ENCODE peak calls at places on chromosomes 5 and 9, in ten cellular contexts. One of them, this sample, is unnamed. For H3K4me1, the result is how much of the 10 kb centered on the place peaks cover.

GRCh38 chr5:88607492-88607891 is 275.5 kb downstream of the MEF2C start:
- DNase-seq in Panc1: no peak
- DNase-seq in neuronal stem cell: no peak
- DNase-seq in transverse colon: no peak
- DNase-seq in heart left ventricle: no peak
- DNase-seq in astrocyte: no peak
- DNase-seq in psoas muscle: no peak
- DNase-seq in tibial nerve: no peak
- DNase-seq in uterus: no peak
- DNase-seq in HCT116: no peak
- DNase-seq in this sample: no peak

GRCh38 chr9:72894342-72894741 is 58.5 kb downstream of the ALDH1A1 start:
- DNase-seq in Panc1: no peak
- DNase-seq in neuronal stem cell: peak
- DNase-seq in transverse colon: no peak
- DNase-seq in heart left ventricle: no peak
- DNase-seq in astrocyte: peak
- DNase-seq in psoas muscle: no peak
- DNase-seq in tibial nerve: no peak
- DNase-seq in uterus: no peak
- DNase-seq in HCT116: no peak
- DNase-seq in this sample: no peak

GRCh38 chr5:177537389-177538361 is 16.7 kb downstream of the FAM193B start:
- DNase-seq in Panc1: no peak
- DNase-seq in neuronal stem cell: no peak
- DNase-seq in transverse colon: peak
- DNase-seq in heart left ventricle: no peak
- DNase-seq in astrocyte: peak
- DNase-seq in psoas muscle: peak
- DNase-seq in tibial nerve: no peak
- DNase-seq in uterus: peak
- DNase-seq in HCT116: no peak
- DNase-seq in this sample: peak

GRCh38 chr5:150758534-150759333 is at the start of gene DCTN4:
- DNase-seq in Panc1: peak
- DNase-seq in neuronal stem cell: peak
- DNase-seq in transverse colon: peak
- DNase-seq in heart left ventricle: peak
- DNase-seq in astrocyte: peak
- DNase-seq in psoas muscle: peak
- DNase-seq in tibial nerve: peak
- DNase-seq in uterus: peak
- DNase-seq in HCT116: peak
- DNase-seq in this sample: peak

GRCh38 chr5:91983869-91984268 is 600.8 kb upstream of the ARRDC3 start:
- DNase-seq in Panc1: no peak
- DNase-seq in neuronal stem cell: no peak
- DNase-seq in transverse colon: no peak
- DNase-seq in heart left ventricle: no peak
- DNase-seq in astrocyte: peak
- DNase-seq in psoas muscle: no peak
- DNase-seq in tibial nerve: no peak
- DNase-seq in uterus: no peak
- DNase-seq in HCT116: no peak
- DNase-seq in this sample: no peak

GRCh38 chr5:123134653-123135181 is 45.7 kb downstream of the PRDM6 start:
- DNase-seq in Panc1: no peak
- DNase-seq in neuronal stem cell: no peak
- DNase-seq in transverse colon: no peak
- DNase-seq in heart left ventricle: no peak
- DNase-seq in astrocyte: no peak
- DNase-seq in psoas muscle: no peak
- DNase-seq in tibial nerve: no peak
- DNase-seq in uterus: no peak
- DNase-seq in HCT116: no peak
- DNase-seq in this sample: no peak

GRCh38 chr5:149561848-149562247 is 10.6 kb upstream of the CSNK1A1 start:
- DNase-seq in Panc1: peak
- DNase-seq in neuronal stem cell: no peak
- DNase-seq in transverse colon: no peak
- DNase-seq in heart left ventricle: no peak
- DNase-seq in astrocyte: peak
- DNase-seq in psoas muscle: no peak
- DNase-seq in tibial nerve: no peak
- DNase-seq in uterus: no peak
- DNase-seq in HCT116: peak
- DNase-seq in this sample: no peak

GRCh38 chr5:170501361-170501760 is 2.5 kb upstream of the KCNIP1 start:
- DNase-seq in Panc1: no peak
- DNase-seq in neuronal stem cell: no peak
- DNase-seq in transverse colon: no peak
- DNase-seq in heart left ventricle: no peak
- DNase-seq in astrocyte: no peak
- DNase-seq in psoas muscle: no peak
- DNase-seq in tibial nerve: no peak
- DNase-seq in uterus: no peak
- DNase-seq in HCT116: no peak
- DNase-seq in this sample: no peak

GRCh38 chr9:81613002-81613750 is 76.2 kb downstream of the TLE1 start:
- DNase-seq in Panc1: no peak
- DNase-seq in neuronal stem cell: no peak
- DNase-seq in transverse colon: peak
- DNase-seq in heart left ventricle: no peak
- DNase-seq in astrocyte: no peak
- DNase-seq in psoas muscle: peak
- DNase-seq in tibial nerve: peak
- DNase-seq in uterus: peak
- DNase-seq in HCT116: no peak
- DNase-seq in this sample: no peak

GRCh38 chr5:16550316-16550952 is 66.4 kb downstream of the RETREG1 start:
- DNase-seq in Panc1: peak
- DNase-seq in neuronal stem cell: no peak
- DNase-seq in transverse colon: peak
- DNase-seq in heart left ventricle: no peak
- DNase-seq in astrocyte: peak
- DNase-seq in psoas muscle: no peak
- DNase-seq in tibial nerve: no peak
- DNase-seq in uterus: no peak
- DNase-seq in HCT116: peak
- DNase-seq in this sample: no peak

GRCh38 chr5:60092671-60093422 is 199.3 kb upstream of the PDE4D start:
- DNase-seq in Panc1: no peak
- DNase-seq in neuronal stem cell: no peak
- DNase-seq in transverse colon: no peak
- DNase-seq in heart left ventricle: no peak
- DNase-seq in astrocyte: peak
- DNase-seq in psoas muscle: no peak
- DNase-seq in tibial nerve: no peak
- DNase-seq in uterus: no peak
- DNase-seq in HCT116: no peak
- DNase-seq in this sample: no peak

GRCh38 chr5:169416583-169417196 is 115.8 kb upstream of the SLIT3 start:
- DNase-seq in Panc1: no peak
- DNase-seq in neuronal stem cell: no peak
- DNase-seq in transverse colon: peak
- DNase-seq in heart left ventricle: peak
- DNase-seq in astrocyte: peak
- DNase-seq in psoas muscle: peak
- DNase-seq in tibial nerve: peak
- DNase-seq in uterus: peak
- DNase-seq in HCT116: no peak
- DNase-seq in this sample: no peak

GRCh38 chr5:35415305-35415704 is 185.0 kb upstream of the PRLR start:
- DNase-seq in Panc1: no peak
- DNase-seq in neuronal stem cell: no peak
- DNase-seq in transverse colon: no peak
- DNase-seq in heart left ventricle: no peak
- DNase-seq in astrocyte: no peak
- DNase-seq in psoas muscle: no peak
- DNase-seq in tibial nerve: no peak
- DNase-seq in uterus: no peak
- DNase-seq in HCT116: no peak
- DNase-seq in this sample: no peak

GRCh38 chr5:35416217-35416988 is 186.1 kb upstream of the PRLR start:
- DNase-seq in Panc1: no peak
- DNase-seq in neuronal stem cell: no peak
- DNase-seq in transverse colon: no peak
- DNase-seq in heart left ventricle: no peak
- DNase-seq in astrocyte: no peak
- DNase-seq in psoas muscle: no peak
- DNase-seq in tibial nerve: no peak
- DNase-seq in uterus: no peak
- DNase-seq in HCT116: no peak
- DNase-seq in this sample: no peak

GRCh38 chr5:35420200-35420599 is 189.9 kb upstream of the PRLR start:
- DNase-seq in Panc1: no peak
- DNase-seq in neuronal stem cell: no peak
- DNase-seq in transverse colon: no peak
- DNase-seq in heart left ventricle: no peak
- DNase-seq in astrocyte: no peak
- DNase-seq in psoas muscle: no peak
- DNase-seq in tibial nerve: no peak
- DNase-seq in uterus: no peak
- DNase-seq in HCT116: no peak
- DNase-seq in this sample: no peak

GRCh38 chr5:35417040-35417439 is 186.8 kb upstream of the PRLR start:
- DNase-seq in Panc1: no peak
- DNase-seq in neuronal stem cell: no peak
- DNase-seq in transverse colon: no peak
- DNase-seq in heart left ventricle: no peak
- DNase-seq in astrocyte: no peak
- DNase-seq in psoas muscle: no peak
- DNase-seq in tibial nerve: no peak
- DNase-seq in uterus: no peak
- DNase-seq in HCT116: no peak
- DNase-seq in this sample: no peak
- H3K4me1 ChIP-seq in Panc1: under half
- H3K4me1 ChIP-seq in neuronal stem cell: under half
- H3K4me1 ChIP-seq in transverse colon: under half
- H3K4me1 ChIP-seq in heart left ventricle: under half
- H3K4me1 ChIP-seq in astrocyte: under half
- H3K4me1 ChIP-seq in psoas muscle: under half
- H3K4me1 ChIP-seq in tibial nerve: under half
- H3K4me1 ChIP-seq in uterus: under half
- H3K4me1 ChIP-seq in HCT116: under half
- H3K4me1 ChIP-seq in this sample: under half

DNA sequence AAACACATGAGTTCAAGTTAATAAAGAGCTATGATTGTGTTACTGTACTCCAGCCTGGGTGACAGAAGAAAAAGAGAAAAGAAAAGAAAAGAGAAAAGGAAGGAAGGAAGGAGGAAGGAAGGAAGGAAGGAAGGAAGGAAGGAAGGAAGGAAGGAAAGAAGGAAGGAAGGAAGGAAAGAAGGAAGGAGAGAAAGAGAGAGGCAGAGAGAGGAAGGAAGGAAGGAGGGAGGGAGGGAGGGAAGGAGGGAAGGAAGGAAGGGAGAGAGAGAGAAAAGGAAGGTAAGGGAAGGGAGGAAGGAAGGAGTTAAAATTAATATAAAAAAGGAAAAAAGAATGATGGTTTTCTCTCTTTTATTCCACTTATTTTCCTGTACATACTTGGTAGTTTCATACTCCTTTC is 89.5 kb upstream of the ZBTB43 start:
- DNase-seq in Panc1: no peak
- DNase-seq in neuronal stem cell: no peak
- DNase-seq in transverse colon: no peak
- DNase-seq in heart left ventricle: no peak
- DNase-seq in astrocyte: no peak
- DNase-seq in psoas muscle: no peak
- DNase-seq in tibial nerve: no peak
- DNase-seq in uterus: no peak
- DNase-seq in HCT116: no peak
- DNase-seq in this sample: no peak
- H3K27ac ChIP-seq in Panc1: no peak
- H3K27ac ChIP-seq in neuronal stem cell: no peak
- H3K27ac ChIP-seq in transverse colon: no peak
- H3K27ac ChIP-seq in heart left ventricle: no peak
- H3K27ac ChIP-seq in astrocyte: no peak
- H3K27ac ChIP-seq in psoas muscle: no peak
- H3K27ac ChIP-seq in tibial nerve: no peak
- H3K27ac ChIP-seq in uterus: no peak
- H3K27ac ChIP-seq in HCT116: no peak
- H3K27ac ChIP-seq in this sample: no peak

DNA sequence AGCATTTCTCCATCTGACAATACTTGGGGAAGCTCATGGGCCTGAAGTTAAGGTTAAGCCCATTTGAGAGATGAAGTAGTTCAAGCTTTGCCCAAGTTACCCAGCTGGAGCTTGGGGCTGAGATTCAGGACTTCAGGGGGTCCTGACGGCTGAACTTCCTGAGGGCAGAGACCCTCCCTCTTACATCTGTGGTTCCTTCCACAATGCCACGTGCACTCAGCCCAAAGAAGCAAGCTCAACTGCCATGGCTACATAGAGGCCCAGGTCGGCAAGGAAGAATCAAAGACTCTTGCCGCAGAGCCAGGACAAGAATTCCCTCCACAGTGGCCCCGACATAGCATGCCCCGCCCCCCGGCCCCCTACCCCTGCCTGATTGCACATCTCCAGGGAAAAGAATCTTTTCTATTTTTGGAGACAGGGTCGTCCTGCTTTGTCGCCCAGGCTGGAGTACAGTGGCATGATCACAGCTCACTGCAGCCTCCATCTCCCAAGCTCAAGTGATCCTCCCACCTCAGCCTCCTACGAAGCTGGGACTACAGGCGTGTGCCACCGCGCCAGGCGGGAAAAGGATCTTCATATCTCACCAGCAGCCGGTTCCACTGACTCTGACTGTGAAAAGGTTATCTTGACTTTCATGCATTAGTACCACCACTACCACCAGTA is 9.2 kb downstream of the PHF19 start:
- DNase-seq in Panc1: no peak
- DNase-seq in neuronal stem cell: no peak
- DNase-seq in transverse colon: no peak
- DNase-seq in heart left ventricle: no peak
- DNase-seq in astrocyte: no peak
- DNase-seq in psoas muscle: no peak
- DNase-seq in tibial nerve: no peak
- DNase-seq in uterus: no peak
- DNase-seq in HCT116: no peak
- DNase-seq in this sample: no peak
- H3K4me3 ChIP-seq in Panc1: peak
- H3K4me3 ChIP-seq in neuronal stem cell: no peak
- H3K4me3 ChIP-seq in transverse colon: no peak
- H3K4me3 ChIP-seq in heart left ventricle: peak
- H3K4me3 ChIP-seq in astrocyte: no peak
- H3K4me3 ChIP-seq in psoas muscle: peak
- H3K4me3 ChIP-seq in tibial nerve: peak
- H3K4me3 ChIP-seq in uterus: peak
- H3K4me3 ChIP-seq in HCT116: peak
- H3K4me3 ChIP-seq in this sample: peak

DNA sequence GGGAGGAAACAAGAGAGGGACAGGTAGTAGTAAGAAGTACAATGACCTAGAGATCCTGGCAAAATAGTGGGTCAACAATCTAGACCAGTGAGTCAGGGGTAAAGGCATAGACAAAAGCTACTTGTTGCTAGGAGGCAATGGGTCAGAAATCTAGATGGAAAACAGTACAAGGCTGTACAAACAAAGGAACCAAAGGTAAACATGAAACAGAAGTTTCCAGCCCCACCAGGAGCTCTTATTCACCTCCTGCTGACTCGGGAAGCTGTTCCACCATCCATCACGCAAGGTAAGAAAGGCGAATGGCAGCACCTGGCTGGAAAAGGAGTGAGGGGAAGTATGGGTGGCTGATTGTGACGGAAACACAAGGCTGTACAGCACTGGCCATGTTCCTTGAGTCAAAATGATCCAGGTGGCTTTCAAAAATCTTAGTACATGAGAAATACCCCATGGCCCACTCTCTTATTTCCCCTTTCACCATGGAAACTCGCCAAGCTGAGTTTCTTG is 70.5 kb upstream of the RAI14 start:
- DNase-seq in Panc1: peak
- DNase-seq in neuronal stem cell: no peak
- DNase-seq in transverse colon: no peak
- DNase-seq in heart left ventricle: no peak
- DNase-seq in astrocyte: peak
- DNase-seq in psoas muscle: no peak
- DNase-seq in tibial nerve: no peak
- DNase-seq in uterus: no peak
- DNase-seq in HCT116: no peak
- DNase-seq in this sample: no peak
- H3K4me1 ChIP-seq in Panc1: under half
- H3K4me1 ChIP-seq in neuronal stem cell: under half
- H3K4me1 ChIP-seq in transverse colon: under half
- H3K4me1 ChIP-seq in heart left ventricle: under half
- H3K4me1 ChIP-seq in astrocyte: under half
- H3K4me1 ChIP-seq in psoas muscle: under half
- H3K4me1 ChIP-seq in tibial nerve: under half
- H3K4me1 ChIP-seq in uterus: under half
- H3K4me1 ChIP-seq in HCT116: under half
- H3K4me1 ChIP-seq in this sample: under half

This sample was measured in ascending aorta.